ENCODE peak calls at places on chromosomes 3 and 15, in seven cellular contexts. J is iris pigment epithelial cell, R is heart left ventricle, L is colonic mucosa, Q is stomach, G is T-cell, I is mucosa of descending colon. B is an unnamed sample.

GRCh38 chr3:47782538-47783308 is 1.0 kb upstream of the SMARCC1 start:
- DNase-seq in J (no peak), R (no peak), L (peak), Q (no peak), G (no peak), I (no peak), B (no peak)

GRCh38 chr3:39187372-39188155 is 4.8 kb downstream of the XIRP1 start:
- DNase-seq in J (no peak), R (no peak), L (no peak), Q (no peak), G (no peak), I (no peak), B (peak)

GRCh38 chr3:128274837-128275236 is 121.6 kb downstream of the EEFSEC start:
- DNase-seq in J (peak), R (no peak), L (no peak), Q (no peak), G (no peak), I (no peak), B (no peak)

GRCh38 chr3:95926904-95927501 is 887.4 kb upstream of the EPHA6 start:
- DNase-seq in J (no peak), R (no peak), L (no peak), Q (no peak), G (no peak), I (no peak), B (no peak)

GRCh38 chr3:119604878-119605277 is 7.2 kb downstream of the PLA1A start:
- DNase-seq in J (peak), R (no peak), L (no peak), Q (no peak), G (no peak), I (no peak), B (no peak)

GRCh38 chr3:108292905-108293328 is 3.4 kb upstream of the HHLA2 start:
- DNase-seq in J (no peak), R (no peak), L (no peak), Q (no peak), G (no peak), I (no peak), B (no peak)

GRCh38 chr3:24155291-24155690 is 210.2 kb downstream of the NR1D2 start:
- DNase-seq in J (no peak), R (no peak), L (no peak), Q (no peak), G (no peak), I (no peak), B (no peak)

GRCh38 chr3:187673012-187673411 is 2.8 kb upstream of the SST start:
- DNase-seq in J (no peak), R (no peak), L (no peak), Q (no peak), G (no peak), I (no peak), B (no peak)

GRCh38 chr15:66508293-66508883 is 3.3 kb downstream of the ZWILCH start:
- DNase-seq in J (no peak), R (no peak), L (no peak), Q (no peak), G (no peak), I (no peak), B (no peak)

GRCh38 chr15:33243869-33244268 is 49.4 kb upstream of the FMN1 start:
- DNase-seq in J (peak), R (no peak), L (no peak), Q (no peak), G (no peak), I (no peak), B (no peak)

GRCh38 chr3:77530870-77531269 is 491.0 kb downstream of the ROBO2 start:
- DNase-seq in J (no peak), R (no peak), L (no peak), Q (no peak), G (no peak), I (no peak), B (no peak)

GRCh38 chr3:65829228-65829627 is 209.5 kb downstream of the MAGI1 start:
- DNase-seq in J (no peak), R (no peak), L (no peak), Q (no peak), G (no peak), I (no peak), B (no peak)

GRCh38 chr3:169232863-169233262 is 430.6 kb downstream of the MECOM start:
- DNase-seq in J (peak), R (no peak), L (no peak), Q (no peak), G (no peak), I (no peak), B (no peak)

GRCh38 chr3:120153294-120153693 is 59.0 kb upstream of the GSK3B start:
- DNase-seq in J (peak), R (no peak), L (no peak), Q (no peak), G (no peak), I (no peak), B (no peak)

GRCh38 chr3:66399529-66400232 is 101.1 kb downstream of the LRIG1 start:
- DNase-seq in J (no peak), R (no peak), L (no peak), Q (no peak), G (no peak), I (no peak), B (no peak)

GRCh38 chr3:186057594-186057993 is 51.3 kb downstream of the ETV5 start:
- DNase-seq in J (peak), R (no peak), L (no peak), Q (no peak), G (no peak), I (no peak), B (no peak)

GRCh38 chr3:53140575-53141467 is 10.6 kb upstream of the RFT1 start:
- DNase-seq in J (peak), R (no peak), L (no peak), Q (no peak), G (no peak), I (no peak), B (no peak)

GRCh38 chr3:71537211-71537611 is 46.3 kb downstream of the FOXP1 start:
- DNase-seq in J (peak), R (no peak), L (no peak), Q (no peak), G (no peak), I (no peak), B (no peak)

GRCh38 chr3:183331518-183331917 is 78.5 kb downstream of the B3GNT5 start:
- DNase-seq in J (no peak), R (no peak), L (no peak), Q (no peak), G (no peak), I (no peak), B (no peak)